ENCODE peak calls at places on chromosomes 5 and 9, in eight cellular contexts. B is mucosa of descending colon, H is ovary, J is SK-N-SH, V is tibial nerve, R is GM23338, E is mammary epithelial cell, Z is lung. O is an unnamed sample.
A peak's percentile ranks its signal among the peaks of the same experiment; 100 is the strongest.

GRCh38 chr5:88269222-88269771 is 652 bp upstream of the TMEM161B start:
- DNase-seq in B (peak; percentile 41), H (peak; percentile 13), J (peak; percentile 11), V (no peak), R (peak; percentile 46), E (peak; percentile 54), Z (no peak), O (no peak)

GRCh38 chr5:150448960-150449490 is 514 bp downstream of the RPS14 start:
- DNase-seq in B (no peak), H (no peak), J (no peak), V (no peak), R (no peak), E (no peak), Z (no peak), O (no peak)

GRCh38 chr9:94983552-94983951 is 257.1 kb downstream of the AOPEP start:
- DNase-seq in B (no peak), H (no peak), J (no peak), V (no peak), R (no peak), E (no peak), Z (no peak), O (no peak)

GRCh38 chr5:74540582-74540981 is 99.9 kb downstream of the ENC1 start:
- DNase-seq in B (no peak), H (no peak), J (no peak), V (no peak), R (peak; percentile 77), E (no peak), Z (no peak), O (no peak)

GRCh38 chr5:32501623-32502022 is 57.1 kb upstream of the ZFR start:
- DNase-seq in B (no peak), H (no peak), J (no peak), V (no peak), R (peak; percentile 23), E (no peak), Z (no peak), O (no peak)

GRCh38 chr9:110356639-110357038 is 19.0 kb upstream of the TXNDC8 start:
- DNase-seq in B (no peak), H (no peak), J (no peak), V (no peak), R (no peak), E (no peak), Z (no peak), O (no peak)

GRCh38 chr9:97983524-97984187 is 515 bp downstream of the ANP32B start:
- DNase-seq in B (peak; percentile 77), H (peak; percentile 66), J (peak; percentile 81), V (peak; percentile 45), R (peak; percentile 39), E (peak; percentile 51), Z (peak; percentile 52), O (no peak)

GRCh38 chr9:111961575-111961974 is 65.0 kb downstream of the UGCG start:
- DNase-seq in B (no peak), H (no peak), J (no peak), V (no peak), R (no peak), E (no peak), Z (peak; percentile 51), O (peak; percentile 73)

GRCh38 chr9:127873886-127874285 is 3.6 kb downstream of the AK1 start:
- DNase-seq in B (no peak), H (peak; percentile 73), J (peak; percentile 69), V (peak; percentile 63), R (no peak), E (no peak), Z (peak; percentile 72), O (no peak)

GRCh38 chr9:135513351-135513846 is 7.8 kb upstream of the LCN1 start:
- DNase-seq in B (no peak), H (no peak), J (no peak), V (no peak), R (no peak), E (no peak), Z (no peak), O (no peak)

GRCh38 chr5:157828949-157829639 is 29.9 kb downstream of the CLINT1 start:
- DNase-seq in B (no peak), H (no peak), J (peak; percentile 14), V (no peak), R (peak; percentile 78), E (peak; percentile 7), Z (no peak), O (no peak)

GRCh38 chr9:130989391-130989790 is 19.6 kb upstream of the LAMC3 start:
- DNase-seq in B (no peak), H (no peak), J (no peak), V (no peak), R (no peak), E (no peak), Z (no peak), O (no peak)

GRCh38 chr5:91160751-91161285 is 222.3 kb downstream of the ARRDC3 start:
- DNase-seq in B (no peak), H (no peak), J (no peak), V (no peak), R (no peak), E (peak; percentile 55), Z (no peak), O (no peak)

GRCh38 chr9:109278216-109278615 is 42.6 kb downstream of the EPB41L4B start:
- DNase-seq in B (no peak), H (no peak), J (no peak), V (no peak), R (no peak), E (no peak), Z (no peak), O (no peak)

GRCh38 chr5:39040875-39041274 is 33.3 kb downstream of the RICTOR start:
- DNase-seq in B (no peak), H (no peak), J (no peak), V (no peak), R (no peak), E (no peak), Z (no peak), O (no peak)

GRCh38 chr9:27414215-27414731 is 109.8 kb upstream of the IFNK start:
- DNase-seq in B (peak; percentile 50), H (peak; percentile 36), J (no peak), V (no peak), R (no peak), E (no peak), Z (no peak), O (no peak)

GRCh38 chr9:84371737-84372136 is 31.2 kb upstream of the SLC28A3 start:
- DNase-seq in B (no peak), H (peak; percentile 21), J (no peak), V (peak; percentile 53), R (no peak), E (peak; percentile 89), Z (peak; percentile 54), O (peak; percentile 84)

GRCh38 chr9:80691229-80691628 is 998.1 kb downstream of the TLE1 start:
- DNase-seq in B (no peak), H (no peak), J (no peak), V (no peak), R (no peak), E (no peak), Z (no peak), O (no peak)

GRCh38 chr5:173003360-173003759 is 19.8 kb downstream of the ATP6V0E1 start:
- DNase-seq in B (no peak), H (no peak), J (no peak), V (no peak), R (no peak), E (no peak), Z (no peak), O (no peak)

GRCh38 chr9:130395810-130396435 is 48.8 kb upstream of the ASS1 start:
- DNase-seq in B (no peak), H (no peak), J (no peak), V (no peak), R (no peak), E (no peak), Z (no peak), O (no peak)

GRCh38 chr5:132418876-132419275 is 49.4 kb downstream of the SLC22A5 start:
- DNase-seq in B (no peak), H (peak; percentile 14), J (no peak), V (no peak), R (no peak), E (no peak), Z (no peak), O (no peak)
- TF ChIP-seq CTCF in B (no peak), H (no peak), J (no peak), V (no peak), R (no peak), E (no peak), Z (no peak), O (no peak)

GRCh38 chr5:177479774-177480173 is 6.3 kb upstream of the DBN1 start:
- DNase-seq in B (peak; percentile 28), H (peak; percentile 62), J (peak; percentile 75), V (no peak), R (no peak), E (no peak), Z (no peak), O (peak; percentile 24)
- H3K36me3 ChIP-seq in B (no peaks in the 10 kb centered on the region), H (no peaks in the 10 kb centered on the region), J (peaks cover 14% of the 10 kb centered on the region), V (peaks cover 35% of the 10 kb centered on the region), R (no peaks in the 10 kb centered on the region), E (peaks cover 11% of the 10 kb centered on the region), Z (no peaks in the 10 kb centered on the region), O (peaks cover 42% of the 10 kb centered on the region)

GRCh38 chr9:77789891-77790290 is 141.8 kb upstream of the GNA14 start:
- DNase-seq in B (no peak), H (no peak), J (no peak), V (no peak), R (no peak), E (no peak), Z (no peak), O (no peak)

DNA sequence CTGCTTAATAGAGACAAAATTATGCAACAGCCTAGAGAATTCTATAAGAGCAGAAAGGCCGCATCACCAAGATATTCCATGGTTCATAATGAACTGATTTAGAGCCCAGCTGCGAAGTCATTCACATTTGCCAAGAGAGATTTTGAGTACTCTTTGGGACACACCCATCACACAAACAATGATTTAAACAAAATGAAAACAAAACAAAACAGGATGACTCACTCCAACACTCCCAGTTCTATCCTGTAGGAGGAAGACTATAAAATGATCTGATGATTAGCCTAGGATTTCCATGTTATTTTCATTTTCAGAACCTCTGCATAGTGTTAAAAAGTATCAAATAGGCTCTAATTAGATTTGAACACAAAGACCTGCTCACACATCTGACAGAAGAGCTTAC is 145.8 kb upstream of the GNA14 start:
- DNase-seq in B (no peak), H (no peak), J (no peak), V (no peak), R (no peak), E (peak; percentile 62), Z (no peak), O (no peak)
- TF ChIP-seq CTCF in B (no peak), H (no peak), J (no peak), V (no peak), R (no peak), E (peak; percentile 34), Z (no peak), O (peak; percentile 14)

DNA sequence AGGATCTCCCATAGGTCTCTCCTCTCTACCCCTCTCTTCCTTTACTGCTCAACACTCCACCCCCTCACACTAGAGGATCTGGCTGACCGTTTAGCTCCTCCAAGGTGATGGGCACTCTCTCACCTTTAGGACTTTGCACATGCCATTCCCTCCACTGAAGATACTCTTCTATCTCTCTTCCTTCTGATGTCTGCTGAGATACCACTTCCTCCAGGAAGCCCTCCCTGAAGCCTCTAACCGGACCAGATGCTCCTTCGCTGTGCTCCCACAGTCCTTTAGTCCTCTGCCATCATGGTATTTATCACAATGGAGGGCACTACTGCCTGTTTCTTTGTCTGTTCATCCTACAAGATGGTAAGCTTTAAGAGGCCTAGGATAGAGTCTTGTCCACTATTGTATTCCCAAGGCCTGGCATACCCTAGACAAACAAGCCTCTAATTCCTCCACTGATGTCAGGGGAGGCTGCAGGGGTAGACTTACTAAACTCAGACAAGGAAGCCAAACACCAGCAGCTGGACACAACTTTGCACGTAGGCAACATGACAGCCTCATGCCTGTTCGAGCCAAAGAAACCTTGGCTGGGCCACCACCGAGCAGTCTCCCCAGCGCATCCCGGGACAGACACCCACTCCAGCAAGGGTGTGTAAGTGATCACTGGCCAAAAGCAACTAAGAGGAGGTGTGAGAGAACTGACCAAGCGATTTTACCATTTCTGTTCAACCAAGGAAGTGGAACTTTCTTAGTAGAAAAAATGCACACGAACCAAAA is 20.2 kb downstream of the ORM2 start:
- DNase-seq in B (no peak), H (no peak), J (no peak), V (peak; percentile 32), R (no peak), E (no peak), Z (no peak), O (no peak)
- H3K36me3 ChIP-seq in B (peaks cover 4% of the 10 kb centered on the region), H (no peaks in the 10 kb centered on the region), J (no peaks in the 10 kb centered on the region), V (peaks cover 88% of the 10 kb centered on the region), R (peaks cover 15% of the 10 kb centered on the region), E (peaks cover 3% of the 10 kb centered on the region), Z (no peaks in the 10 kb centered on the region), O (peaks cover 32% of the 10 kb centered on the region)

O was measured in brain microvascular endothelial cell.